ENCODE peak calls at places on chromosomes 11 and 22, in six cellular contexts. J is GM06990; O is activated T-cell treated with anti-CD3 and anti-CD28 coated beads, Interleukin-2, amount 50 U/mL, for 48 hours; Q is MCF 10A; V is upper lobe of right lung; F is glomerular endothelial cell. I is an unnamed sample.

GRCh38 chr11:126502159-126502558 is 146.7 kb downstream of the ST3GAL4 start:
- DNase-seq in O (no peak), Q (no peak), J (no peak), F (no peak), V (peak), I (no peak)

GRCh38 chr11:8610532-8611116 is 16.6 kb upstream of the STK33 start:
- DNase-seq in J (no peak), Q (no peak), O (no peak), V (no peak), F (no peak), I (peak)

GRCh38 chr22:21766933-21767462 is 31.4 kb upstream of the YPEL1 start:
- DNase-seq in J (no peak), O (peak), F (no peak), V (peak), Q (no peak), I (peak)

GRCh38 chr11:57729479-57729878 is 11.8 kb upstream of the SELENOH start:
- DNase-seq in J (no peak), O (no peak), Q (no peak), V (no peak), F (no peak), I (no peak)

GRCh38 chr11:72015511-72016061 is 16.9 kb downstream of the IL18BP start:
- DNase-seq in V (peak), O (no peak), J (no peak), F (no peak), Q (no peak), I (no peak)

GRCh38 chr11:102564110-102564509 is 33.6 kb upstream of the MMP7 start:
- DNase-seq in O (no peak), Q (peak), F (peak), J (no peak), V (no peak), I (peak)

GRCh38 chr11:131498631-131499053 is 128.2 kb downstream of the NTM start:
- DNase-seq in J (no peak), F (no peak), O (no peak), Q (no peak), V (no peak), I (no peak)

GRCh38 chr11:116687458-116688201 is 85.2 kb downstream of the BUD13 start:
- DNase-seq in F (no peak), V (no peak), Q (no peak), O (no peak), J (no peak), I (peak)

GRCh38 chr11:64777449-64778222 is 706 bp downstream of the SF1 start:
- DNase-seq in O (peak), Q (peak), F (no peak), J (peak), V (peak), I (peak)

GRCh38 chr11:79321282-79321681 is 119.5 kb downstream of the TENM4 start:
- DNase-seq in V (no peak), O (no peak), Q (no peak), F (no peak), J (no peak), I (no peak)

GRCh38 chr11:129224538-129224937 is 32.4 kb upstream of the ARHGAP32 start:
- DNase-seq in Q (no peak), O (no peak), F (no peak), J (no peak), V (no peak), I (no peak)

GRCh38 chr22:40681451-40681850 is 2.2 kb downstream of the MCHR1 start:
- DNase-seq in F (no peak), J (no peak), O (no peak), V (no peak), Q (no peak), I (no peak)

GRCh38 chr22:18079706-18080230 is 2.0 kb downstream of the PEX26 start:
- DNase-seq in F (no peak), J (no peak), V (no peak), Q (no peak), O (no peak), I (no peak)

GRCh38 chr11:2272241-2272945 is 2.0 kb upstream of the ASCL2 start:
- DNase-seq in V (peak), J (no peak), O (peak), Q (no peak), F (no peak), I (no peak)

GRCh38 chr11:8259316-8259995 is 4.2 kb downstream of the LMO1 start:
- DNase-seq in O (no peak), F (no peak), J (no peak), Q (no peak), V (peak), I (no peak)

GRCh38 chr11:78638704-78639380 is 64.2 kb upstream of the NARS2 start:
- DNase-seq in V (no peak), Q (no peak), F (no peak), O (no peak), J (no peak), I (no peak)

GRCh38 chr22:46007003-46007847 is 30.3 kb upstream of the WNT7B start:
- DNase-seq in V (peak), J (no peak), F (no peak), Q (peak), O (no peak), I (no peak)

GRCh38 chr22:22103078-22103593 is 120.5 kb upstream of the TOP3B start:
- DNase-seq in O (peak), Q (peak), F (no peak), V (no peak), J (no peak), I (no peak)

GRCh38 chr11:20162340-20162739 is 2.1 kb upstream of the DBX1 start:
- DNase-seq in F (no peak), V (no peak), Q (no peak), J (no peak), O (peak), I (no peak)

GRCh38 chr11:127800989-127801688 is 786.2 kb downstream of the ETS1 start:
- DNase-seq in F (no peak), V (no peak), J (no peak), O (no peak), Q (no peak), I (no peak)

GRCh38 chr22:24434472-24435322 is 7.3 kb downstream of the ADORA2A start:
- DNase-seq in V (peak), O (peak), J (peak), F (no peak), Q (no peak), I (peak)

GRCh38 chr11:41836426-41836825 is 377.0 kb upstream of the LRRC4C start:
- DNase-seq in O (no peak), F (no peak), Q (no peak), J (no peak), V (no peak), I (no peak)

GRCh38 chr11:13061294-13061990 is 52.3 kb downstream of the RASSF10 start:
- DNase-seq in V (no peak), F (no peak), Q (no peak), J (no peak), O (no peak), I (no peak)

GRCh38 chr11:107006076-107006833 is 12.0 kb downstream of the GUCY1A2 start:
- DNase-seq in V (no peak), J (no peak), O (no peak), F (no peak), Q (no peak), I (no peak)

GRCh38 chr11:103108933-103109817 is at the start of gene DYNC2H1:
- DNase-seq in V (peak), F (no peak), O (peak), J (peak), Q (peak), I (peak)

GRCh38 chr22:24459911-24460310 is 32.5 kb downstream of the ADORA2A start:
- DNase-seq in Q (no peak), F (no peak), O (no peak), J (no peak), V (no peak), I (no peak)

GRCh38 chr22:26732284-26732683 is 74.9 kb downstream of the MIAT start:
- DNase-seq in O (no peak), J (no peak), Q (no peak), F (no peak), V (no peak), I (no peak)

GRCh38 chr11:118046051-118046963 is 30.6 kb upstream of the TMPRSS4 start:
- DNase-seq in V (no peak), F (no peak), J (peak), Q (no peak), O (peak), I (peak)

GRCh38 chr11:15629690-15630321 is 515.1 kb downstream of the INSC start:
- DNase-seq in Q (peak), O (no peak), V (no peak), F (no peak), J (no peak), I (no peak)